ENCODE peak calls at places on chromosome X, in nine cellular contexts. B, Q, A, I, G, E, X, Z and J are unnamed samples.

GRCh38 chrX:57929373-57929772 is 19.1 kb upstream of the ZXDA start:
- DNase-seq in B (no peak), Q (peak), A (no peak), I (no peak), G (no peak), E (no peak), X (no peak), Z (peak), J (no peak)

GRCh38 chrX:150127216-150127615 is 188.9 kb upstream of the EOLA2 start:
- DNase-seq in B (no peak), Q (no peak), A (no peak), I (no peak), G (no peak), E (no peak), X (no peak), Z (no peak), J (no peak)

GRCh38 chrX:104351173-104351769 is 96.5 kb upstream of the ESX1 start:
- DNase-seq in B (no peak), Q (peak), A (no peak), I (no peak), G (no peak), E (no peak), X (no peak), Z (no peak), J (no peak)

GRCh38 chrX:13418126-13419091 is 98.6 kb upstream of the ATXN3L start:
- DNase-seq in B (no peak), Q (peak), A (no peak), I (no peak), G (no peak), E (no peak), X (no peak), Z (no peak), J (no peak)

GRCh38 chrX:11380187-11380586 is 87.0 kb downstream of the AMELX start:
- DNase-seq in B (no peak), Q (no peak), A (no peak), I (no peak), G (no peak), E (no peak), X (no peak), Z (no peak), J (no peak)

GRCh38 chrX:79259073-79259689 is 108.0 kb downstream of the ITM2A start:
- DNase-seq in B (no peak), Q (no peak), A (no peak), I (no peak), G (no peak), E (no peak), X (no peak), Z (peak), J (no peak)

GRCh38 chrX:2224597-2225235 is 276.1 kb downstream of the DHRSX start:
- DNase-seq in B (no peak), Q (no peak), A (no peak), I (no peak), G (no peak), E (no peak), X (no peak), Z (no peak), J (no peak)

GRCh38 chrX:122188751-122189150 is 995.3 kb upstream of the GRIA3 start:
- DNase-seq in B (no peak), Q (no peak), A (no peak), I (no peak), G (no peak), E (no peak), X (no peak), Z (no peak), J (no peak)

GRCh38 chrX:136250191-136251041 is 784 bp downstream of the MAP7D3 start:
- DNase-seq in B (no peak), Q (peak), A (no peak), I (no peak), G (no peak), E (no peak), X (no peak), Z (no peak), J (no peak)

GRCh38 chrX:17812763-17813162 is 48.3 kb downstream of the RAI2 start:
- DNase-seq in B (no peak), Q (peak), A (peak), I (no peak), G (no peak), E (no peak), X (no peak), Z (no peak), J (no peak)

GRCh38 chrX:130171446-130172126 is at the start of gene RAB33A:
- DNase-seq in B (no peak), Q (no peak), A (peak), I (peak), G (peak), E (no peak), X (no peak), Z (no peak), J (no peak)

GRCh38 chrX:352181-352580 is 33.6 kb upstream of the GTPBP6 start:
- DNase-seq in B (no peak), Q (no peak), A (no peak), I (no peak), G (peak), E (no peak), X (no peak), Z (no peak), J (no peak)

GRCh38 chrX:4841216-4841745 is 1127.8 kb upstream of the PRKX start:
- DNase-seq in B (no peak), Q (no peak), A (no peak), I (no peak), G (no peak), E (no peak), X (no peak), Z (no peak), J (no peak)

GRCh38 chrX:12979630-12980015 is 4.7 kb downstream of the TMSB4X start:
- DNase-seq in B (no peak), Q (no peak), A (no peak), I (no peak), G (no peak), E (no peak), X (no peak), Z (no peak), J (no peak)

GRCh38 chrX:18401848-18402213 is 23.6 kb upstream of the CDKL5 start:
- DNase-seq in B (no peak), Q (no peak), A (no peak), I (no peak), G (no peak), E (no peak), X (no peak), Z (no peak), J (no peak)

DNA sequence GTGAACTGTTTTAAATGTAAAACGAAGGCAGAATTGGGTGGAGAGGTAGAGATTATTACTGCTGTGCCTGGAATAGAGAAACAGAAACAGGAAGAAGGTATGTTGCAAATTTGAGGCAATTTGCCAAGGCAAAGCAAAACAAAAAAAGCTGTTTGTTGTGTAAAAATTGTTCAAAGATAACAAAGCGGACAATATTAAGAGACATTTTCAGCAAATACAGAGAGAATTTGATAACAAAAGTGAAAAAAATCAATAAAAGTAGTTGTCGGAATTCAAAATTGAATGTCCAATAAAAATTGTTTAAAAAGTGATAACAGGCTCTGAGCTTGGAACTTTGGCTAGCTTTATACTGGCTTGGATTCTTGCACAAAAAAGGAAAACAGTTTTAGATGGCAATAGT is 14.4 kb upstream of the SMS start:
- DNase-seq in B (no peak), Q (peak), A (no peak), I (no peak), G (no peak), E (no peak), X (no peak), Z (peak), J (no peak)
- H3K27ac ChIP-seq in B (peak), Q (peak), A (peak), I (no peak), G (peak), E (no peak), X (peak), Z (peak), J (no peak)

GRCh38 chrX:69139516-69139915 is 25.7 kb downstream of the PJA1 start:
- DNase-seq in B (no peak), Q (no peak), A (peak), I (no peak), G (no peak), E (no peak), X (no peak), Z (no peak), J (no peak)

GRCh38 chrX:69137911-69138310 is 27.3 kb downstream of the PJA1 start:
- DNase-seq in B (no peak), Q (no peak), A (no peak), I (no peak), G (no peak), E (no peak), X (no peak), Z (no peak), J (no peak)

GRCh38 chrX:69137371-69137881 is 27.8 kb downstream of the PJA1 start:
- DNase-seq in B (no peak), Q (no peak), A (no peak), I (no peak), G (no peak), E (no peak), X (no peak), Z (no peak), J (no peak)

GRCh38 chrX:69138512-69138911 is 26.7 kb downstream of the PJA1 start:
- DNase-seq in B (no peak), Q (no peak), A (no peak), I (no peak), G (no peak), E (no peak), X (no peak), Z (no peak), J (no peak)

GRCh38 chrX:69136546-69137331 is 28.5 kb downstream of the PJA1 start:
- DNase-seq in B (no peak), Q (no peak), A (no peak), I (no peak), G (no peak), E (peak), X (no peak), Z (no peak), J (no peak)
- H3K27ac ChIP-seq in B (peak), Q (no peak), A (no peak), I (no peak), G (peak), E (peak), X (peak), Z (no peak), J (peak)

GRCh38 chrX:15815779-15816452 is 25.6 kb downstream of the ZRSR2 start:
- DNase-seq in B (no peak), Q (peak), A (peak), I (no peak), G (no peak), E (no peak), X (no peak), Z (peak), J (no peak)
- H3K27ac ChIP-seq in B (no peak), Q (no peak), A (no peak), I (no peak), G (no peak), E (no peak), X (no peak), Z (no peak), J (no peak)

DNA sequence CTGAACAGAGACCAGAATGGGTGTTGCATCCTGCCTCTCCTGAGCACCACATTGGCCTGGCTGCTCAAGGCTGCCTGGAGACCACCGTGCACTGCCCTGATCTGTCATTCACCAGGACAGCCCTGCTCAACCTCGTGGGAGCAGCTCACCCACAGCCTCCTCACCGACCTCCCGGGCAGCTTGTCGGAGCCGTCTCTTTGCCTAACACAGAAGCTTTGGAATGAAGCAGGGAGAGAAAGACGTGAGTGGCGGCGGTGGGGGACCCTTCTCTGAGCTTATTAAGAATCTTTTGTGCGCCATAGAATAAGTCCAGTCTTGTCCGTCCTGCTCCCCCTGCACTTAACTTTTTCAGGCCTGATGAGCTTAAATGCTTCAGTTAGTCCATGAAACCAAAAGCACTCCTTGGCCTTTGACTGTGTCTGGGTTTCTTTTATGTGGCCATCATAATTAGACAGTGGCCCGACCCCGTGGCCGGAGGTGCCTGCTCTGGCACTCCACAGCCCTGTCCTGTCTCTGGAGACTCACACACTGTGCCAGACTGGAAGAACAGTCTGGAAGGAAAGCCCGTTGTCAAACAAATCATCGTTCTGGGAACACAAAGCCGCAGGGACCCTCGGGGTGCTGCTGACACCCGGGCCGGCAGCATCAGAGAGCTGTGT is 192.8 kb downstream of the BCOR start:
- DNase-seq in B (no peak), Q (no peak), A (no peak), I (no peak), G (no peak), E (no peak), X (no peak), Z (no peak), J (no peak)
- H3K27ac ChIP-seq in B (no peak), Q (peak), A (no peak), I (no peak), G (no peak), E (no peak), X (peak), Z (no peak), J (no peak)